ENCODE peak calls at places on chromosomes 12 and 14, in ten cellular contexts. A, Z, X, C, L, K, T, Y, R and J are unnamed samples.
A peak's percentile ranks its signal among the peaks of the same experiment; 100 is the strongest.

GRCh38 chr12:53963434-53964314 is 9.0 kb downstream of the HOXC12 start:
- DNase-seq in L (no peak), K (no peak), T (no peak), C (no peak), Z (no peak), R (no peak), A (no peak), Y (no peak), X (no peak), J (no peak)

GRCh38 chr12:96132819-96133218 is 61.4 kb upstream of the ELK3 start:
- DNase-seq in K (no peak), Y (no peak), Z (no peak), T (no peak), L (no peak), C (no peak), R (no peak), A (no peak), X (no peak), J (no peak)

GRCh38 chr14:35512765-35513164 is 21.2 kb upstream of the INSM2 start:
- DNase-seq in Y (no peak), T (no peak), X (no peak), L (no peak), K (no peak), C (no peak), R (no peak), Z (no peak), A (no peak), J (no peak)

GRCh38 chr12:105253882-105254513 is 18.0 kb upstream of the APPL2 start:
- DNase-seq in L (no peak), Y (no peak), R (peak; percentile 65), X (no peak), T (no peak), C (no peak), K (peak; percentile 31), A (peak; percentile 33), Z (no peak), J (peak; percentile 87)

GRCh38 chr12:111685322-111685810 is 390 bp downstream of the BRAP start:
- DNase-seq in K (no peak), X (no peak), Z (no peak), C (no peak), Y (no peak), A (no peak), T (no peak), L (no peak), R (no peak), J (no peak)

GRCh38 chr12:7934560-7935463 is 1.2 kb downstream of the SLC2A3 start:
- DNase-seq in R (no peak), Z (no peak), T (no peak), K (no peak), A (no peak), Y (peak; percentile 49), C (no peak), X (no peak), L (no peak), J (peak; percentile 39)

GRCh38 chr12:50230217-50230616 is 53.1 kb downstream of the LIMA1 start:
- DNase-seq in T (no peak), K (no peak), L (no peak), C (no peak), X (no peak), A (no peak), R (no peak), Z (no peak), Y (no peak), J (no peak)

GRCh38 chr12:69070319-69071090 is 137.5 kb upstream of the CPM start:
- DNase-seq in A (peak; percentile 37), K (peak; percentile 100), T (peak; percentile 56), X (peak; percentile 61), Y (peak; percentile 59), Z (peak; percentile 57), R (peak; percentile 60), L (peak; percentile 72), C (peak; percentile 6), J (peak; percentile 82)

GRCh38 chr14:60805881-60806569 is 71.5 kb downstream of the MNAT1 start:
- DNase-seq in R (peak; percentile 58), L (no peak), C (no peak), T (no peak), K (peak; percentile 11), Y (no peak), X (no peak), A (peak; percentile 3), Z (no peak), J (peak; percentile 67)

GRCh38 chr12:68264175-68264863 is 10.9 kb upstream of the IL22 start:
- DNase-seq in L (no peak), A (no peak), T (no peak), C (no peak), Y (no peak), Z (no peak), K (no peak), R (peak; percentile 33), X (no peak), J (peak; percentile 68)

GRCh38 chr12:62438098-62438692 is 28.4 kb upstream of the MON2 start:
- DNase-seq in C (no peak), L (peak; percentile 21), T (peak; percentile 49), Z (no peak), Y (peak; percentile 62), A (no peak), R (peak; percentile 53), X (peak; percentile 8), K (no peak), J (peak; percentile 66)

GRCh38 chr14:63896278-63896720 is 43.5 kb downstream of the SYNE2 start:
- DNase-seq in Z (no peak), K (no peak), X (no peak), T (peak; percentile 34), Y (no peak), R (peak; percentile 91), C (no peak), A (peak; percentile 88), L (no peak), J (peak; percentile 72)

GRCh38 chr12:57049890-57050289 is at the start of gene MYO1A:
- DNase-seq in K (peak; percentile 15), R (peak; percentile 11), L (peak; percentile 16), T (no peak), X (no peak), C (no peak), Z (no peak), Y (no peak), A (no peak), J (peak; percentile 50)

GRCh38 chr12:2076196-2076570 is 23.4 kb downstream of the CACNA1C start:
- DNase-seq in K (no peak), Y (no peak), C (no peak), L (no peak), A (peak; percentile 27), T (no peak), Z (no peak), X (no peak), R (peak; percentile 47), J (peak; percentile 41)

GRCh38 chr12:48927261-48927660 is 2.0 kb upstream of the FKBP11 start:
- DNase-seq in Y (no peak), T (no peak), Z (no peak), X (no peak), R (peak; percentile 80), C (no peak), A (no peak), K (no peak), L (no peak), J (no peak)

GRCh38 chr14:32109676-32110075 is 32.6 kb downstream of the ARHGAP5 start:
- DNase-seq in R (peak; percentile 86), A (peak; percentile 31), Z (no peak), Y (no peak), X (no peak), K (no peak), L (no peak), C (no peak), T (no peak), J (peak; percentile 89)

GRCh38 chr12:65853489-65854157 is 29.3 kb downstream of the HMGA2 start:
- DNase-seq in Z (no peak), Y (no peak), K (peak; percentile 100), T (no peak), X (no peak), R (peak; percentile 85), A (no peak), L (no peak), C (no peak), J (peak; percentile 89)

GRCh38 chr12:132342322-132342721 is 12.9 kb upstream of the GALNT9 start:
- DNase-seq in L (peak; percentile 49), C (no peak), T (no peak), X (no peak), K (no peak), A (no peak), Z (peak; percentile 33), Y (peak; percentile 10), R (no peak), J (peak; percentile 12)

GRCh38 chr12:124720687-124721500 is 142.8 kb downstream of the SCARB1 start:
- DNase-seq in T (peak; percentile 83), C (peak; percentile 49), Y (no peak), R (peak; percentile 51), K (peak; percentile 73), A (peak; percentile 87), Z (no peak), L (peak; percentile 52), X (peak; percentile 45), J (peak; percentile 77)

GRCh38 chr12:130435331-130435730 is 97.6 kb downstream of the PIWIL1 start:
- DNase-seq in A (no peak), T (no peak), C (no peak), R (no peak), X (no peak), L (no peak), Z (no peak), Y (no peak), K (no peak), J (no peak)

GRCh38 chr12:19572920-19573558 is 133.7 kb downstream of the AEBP2 start:
- DNase-seq in R (peak; percentile 67), X (no peak), Y (peak; percentile 59), K (no peak), T (peak; percentile 15), Z (peak; percentile 74), L (peak; percentile 80), C (no peak), A (no peak), J (peak; percentile 48)

GRCh38 chr14:64758711-64759554 is 54.7 kb downstream of the PLEKHG3 start:
- DNase-seq in T (peak; percentile 84), C (peak; percentile 48), L (peak; percentile 44), Y (no peak), X (no peak), A (peak; percentile 89), R (peak; percentile 97), Z (no peak), K (peak; percentile 53), J (peak; percentile 90)

GRCh38 chr12:49868449-49868848 is 25.5 kb upstream of the BCDIN3D start:
- DNase-seq in C (no peak), Z (no peak), A (no peak), K (no peak), Y (no peak), L (no peak), T (no peak), R (no peak), X (no peak), J (no peak)

GRCh38 chr12:1917172-1918070 is 1.0 kb downstream of the CACNA2D4 start:
- DNase-seq in Z (no peak), Y (no peak), K (no peak), L (no peak), T (peak; percentile 27), A (no peak), C (no peak), R (no peak), X (no peak), J (no peak)

GRCh38 chr14:54085137-54085810 is 128.6 kb upstream of the BMP4 start:
- DNase-seq in Y (no peak), T (no peak), Z (no peak), R (no peak), A (no peak), C (no peak), K (no peak), L (no peak), X (no peak), J (no peak)

GRCh38 chr12:2382391-2383155 is 329.8 kb downstream of the CACNA1C start:
- DNase-seq in R (peak; percentile 26), X (no peak), A (no peak), K (no peak), T (no peak), Z (no peak), C (no peak), L (no peak), Y (no peak), J (peak; percentile 36)

GRCh38 chr14:73245401-73246325 is 8.4 kb downstream of the PAPLN start:
- DNase-seq in X (no peak), K (peak; percentile 21), T (peak; percentile 16), R (peak; percentile 49), L (peak; percentile 55), A (no peak), C (no peak), Z (no peak), Y (peak; percentile 57), J (no peak)

GRCh38 chr12:102474438-102475064 is 5.8 kb downstream of the IGF1 start:
- DNase-seq in T (no peak), R (no peak), C (no peak), Z (no peak), Y (no peak), A (peak; percentile 2), K (no peak), X (no peak), L (no peak), J (peak; percentile 26)